ENCODE peak calls at places on chromosomes 1 and 21, in eight cellular contexts. G, R, F, E, P, H, O and A are unnamed samples.

GRCh38 chr1:17648457-17649145 is 106.5 kb upstream of the ACTL8 start:
- DNase-seq in G (no peak), R (peak; percentile 79), F (no peak), E (no peak), P (no peak), H (no peak), O (no peak), A (no peak)

GRCh38 chr1:88061106-88061829 is 622.8 kb upstream of the PKN2 start:
- DNase-seq in G (peak; percentile 41), R (peak; percentile 54), F (peak; percentile 65), E (no peak), P (peak; percentile 15), H (peak; percentile 98), O (peak; percentile 61), A (peak; percentile 45)

GRCh38 chr1:56448937-56449336 is 130.4 kb downstream of the PLPP3 start:
- DNase-seq in G (no peak), R (no peak), F (no peak), E (no peak), P (no peak), H (peak; percentile 41), O (no peak), A (peak; percentile 13)

GRCh38 chr1:7703321-7704213 is 67.5 kb upstream of the VAMP3 start:
- DNase-seq in G (no peak), R (no peak), F (peak; percentile 72), E (peak; percentile 48), P (no peak), H (no peak), O (peak; percentile 46), A (no peak)

GRCh38 chr1:198780376-198780775 is 141.5 kb downstream of the PTPRC start:
- DNase-seq in G (no peak), R (no peak), F (no peak), E (no peak), P (no peak), H (no peak), O (no peak), A (no peak)

GRCh38 chr1:154849645-154850131 is 20.4 kb downstream of the KCNN3 start:
- DNase-seq in G (no peak), R (no peak), F (no peak), E (no peak), P (no peak), H (no peak), O (no peak), A (no peak)

GRCh38 chr1:173314656-173315055 is 107.5 kb upstream of the TNFSF4 start:
- DNase-seq in G (no peak), R (no peak), F (no peak), E (no peak), P (no peak), H (no peak), O (no peak), A (no peak)

GRCh38 chr1:162108426-162108825 is 38.9 kb downstream of the NOS1AP start:
- DNase-seq in G (no peak), R (no peak), F (no peak), E (no peak), P (no peak), H (no peak), O (no peak), A (no peak)

GRCh38 chr1:46687095-46687659 is 15.5 kb downstream of the TEX38 start:
- DNase-seq in G (peak; percentile 86), R (peak; percentile 62), F (peak; percentile 22), E (no peak), P (no peak), H (peak; percentile 25), O (peak; percentile 4), A (no peak)

GRCh38 chr1:55572878-55573734 is 357.9 kb upstream of the USP24 start:
- DNase-seq in G (no peak), R (no peak), F (no peak), E (no peak), P (no peak), H (peak; percentile 40), O (no peak), A (no peak)

GRCh38 chr1:19067912-19068638 is 111.6 kb upstream of the IFFO2 start:
- DNase-seq in G (no peak), R (no peak), F (no peak), E (no peak), P (no peak), H (no peak), O (no peak), A (no peak)

GRCh38 chr1:32709075-32709474 is 6.5 kb upstream of the SYNC start:
- DNase-seq in G (no peak), R (no peak), F (no peak), E (no peak), P (no peak), H (no peak), O (no peak), A (no peak)

GRCh38 chr21:39660596-39660995 is 47.9 kb downstream of the B3GALT5 start:
- DNase-seq in G (no peak), R (peak; percentile 96), F (no peak), E (no peak), P (no peak), H (peak; percentile 66), O (peak; percentile 38), A (peak; percentile 82)

GRCh38 chr1:27153549-27153886 is 1.4 kb downstream of the SLC9A1 start:
- DNase-seq in G (no peak), R (no peak), F (no peak), E (no peak), P (no peak), H (no peak), O (no peak), A (no peak)

GRCh38 chr1:21175670-21176581 is 771 bp downstream of the EIF4G3 start:
- DNase-seq in G (no peak), R (no peak), F (peak; percentile 53), E (peak; percentile 22), P (no peak), H (no peak), O (peak; percentile 27), A (peak; percentile 27)

GRCh38 chr1:58576727-58577675 is at the start of gene TACSTD2:
- DNase-seq in G (no peak), R (no peak), F (peak; percentile 70), E (peak; percentile 56), P (no peak), H (peak; percentile 89), O (no peak), A (no peak)

GRCh38 chr1:183780159-183780558 is 24.8 kb upstream of the RGL1 start:
- DNase-seq in G (no peak), R (peak; percentile 9), F (no peak), E (no peak), P (no peak), H (no peak), O (no peak), A (no peak)

GRCh38 chr1:21887796-21888195 is 49.3 kb downstream of the HSPG2 start:
- DNase-seq in G (no peak), R (no peak), F (no peak), E (no peak), P (no peak), H (no peak), O (no peak), A (no peak)

GRCh38 chr1:236066828-236067386 is 2.0 kb upstream of the NID1 start:
- DNase-seq in G (peak; percentile 88), R (no peak), F (no peak), E (no peak), P (no peak), H (no peak), O (no peak), A (no peak)

GRCh38 chr1:75723989-75724471 is 479 bp upstream of the ACADM start:
- DNase-seq in G (peak; percentile 62), R (peak; percentile 67), F (peak; percentile 89), E (peak; percentile 62), P (no peak), H (peak; percentile 34), O (peak; percentile 61), A (peak; percentile 72)

GRCh38 chr1:82091729-82092128 is 291.0 kb downstream of the ADGRL2 start:
- DNase-seq in G (peak; percentile 5), R (peak; percentile 3), F (no peak), E (no peak), P (no peak), H (no peak), O (no peak), A (no peak)

GRCh38 chr1:195740862-195741261 is 867.4 kb downstream of the KCNT2 start:
- DNase-seq in G (no peak), R (no peak), F (no peak), E (no peak), P (no peak), H (no peak), O (no peak), A (no peak)

GRCh38 chr1:178727014-178727895 is 2.2 kb downstream of the RALGPS2 start:
- DNase-seq in G (no peak), R (no peak), F (no peak), E (no peak), P (no peak), H (peak; percentile 80), O (no peak), A (peak; percentile 27)

GRCh38 chr21:42084079-42084478 is 13.0 kb downstream of the UMODL1 start:
- DNase-seq in G (no peak), R (no peak), F (no peak), E (no peak), P (no peak), H (no peak), O (no peak), A (no peak)

GRCh38 chr1:221832151-221832550 is 90.3 kb upstream of the DUSP10 start:
- DNase-seq in G (no peak), R (no peak), F (no peak), E (no peak), P (no peak), H (peak; percentile 60), O (no peak), A (no peak)

GRCh38 chr1:11837767-11838348 is 9.7 kb downstream of the NPPA start:
- DNase-seq in G (no peak), R (no peak), F (no peak), E (no peak), P (no peak), H (no peak), O (no peak), A (no peak)

GRCh38 chr1:183043254-183043653 is 20.0 kb downstream of the LAMC1 start:
- DNase-seq in G (no peak), R (no peak), F (no peak), E (no peak), P (no peak), H (no peak), O (no peak), A (no peak)

GRCh38 chr1:67739361-67739760 is 54.4 kb downstream of the GADD45A start:
- DNase-seq in G (no peak), R (no peak), F (no peak), E (no peak), P (no peak), H (no peak), O (no peak), A (no peak)

GRCh38 chr1:53172751-53173498 is 23.7 kb upstream of the CPT2 start:
- DNase-seq in G (no peak), R (peak; percentile 78), F (no peak), E (no peak), P (no peak), H (no peak), O (peak; percentile 4), A (peak; percentile 42)

GRCh38 chr1:58465825-58466617 is 80.5 kb downstream of the OMA1 start:
- DNase-seq in G (no peak), R (peak; percentile 26), F (no peak), E (no peak), P (no peak), H (peak; percentile 56), O (no peak), A (no peak)

GRCh38 chr1:212671342-212672031 is 28.2 kb downstream of the BATF3 start:
- DNase-seq in G (peak; percentile 97), R (peak; percentile 90), F (no peak), E (no peak), P (no peak), H (peak; percentile 78), O (peak; percentile 86), A (peak; percentile 89)

GRCh38 chr1:92536593-92537332 is 50.0 kb upstream of the GFI1 start:
- DNase-seq in G (peak; percentile 12), R (no peak), F (no peak), E (no peak), P (no peak), H (no peak), O (no peak), A (peak; percentile 11)

GRCh38 chr1:32764826-32765545 is 52.2 kb downstream of the YARS1 start:
- DNase-seq in G (no peak), R (no peak), F (no peak), E (no peak), P (no peak), H (no peak), O (no peak), A (no peak)

GRCh38 chr1:100631015-100631521 is 88.5 kb upstream of the VCAM1 start:
- DNase-seq in G (peak; percentile 99), R (peak; percentile 31), F (no peak), E (no peak), P (no peak), H (peak; percentile 38), O (no peak), A (peak; percentile 70)